ENCODE peak calls at places on chromosomes 12 and 14, in nine cellular contexts. One of them, this sample, is unnamed.
A peak's percentile ranks its signal among the peaks of the same experiment; 100 is the strongest.

GRCh38 chr12:5796171-5797091 is 148.6 kb downstream of the ANO2 start:
- DNase-seq in pancreas: peak; percentile 59
- DNase-seq in CD8-positive, alpha-beta T cell: no peak
- DNase-seq in body of pancreas: peak; percentile 73
- DNase-seq in tibial artery: no peak
- DNase-seq in adrenal gland: no peak
- DNase-seq in CD8-positive, alpha-beta memory T cell: no peak
- DNase-seq in transverse colon: peak; percentile 53
- DNase-seq in aorta: peak; percentile 80
- DNase-seq in this sample: no peak

GRCh38 chr12:70367268-70368141 is 1.4 kb downstream of the KCNMB4 start:
- DNase-seq in pancreas: no peak
- DNase-seq in CD8-positive, alpha-beta T cell: no peak
- DNase-seq in body of pancreas: no peak
- DNase-seq in tibial artery: no peak
- DNase-seq in adrenal gland: no peak
- DNase-seq in CD8-positive, alpha-beta memory T cell: no peak
- DNase-seq in transverse colon: no peak
- DNase-seq in aorta: no peak
- DNase-seq in this sample: no peak

GRCh38 chr14:77885363-77885762 is 85.5 kb downstream of the ADCK1 start:
- DNase-seq in pancreas: no peak
- DNase-seq in CD8-positive, alpha-beta T cell: no peak
- DNase-seq in body of pancreas: no peak
- DNase-seq in tibial artery: no peak
- DNase-seq in adrenal gland: no peak
- DNase-seq in CD8-positive, alpha-beta memory T cell: no peak
- DNase-seq in transverse colon: no peak
- DNase-seq in aorta: no peak
- DNase-seq in this sample: peak; percentile 13

GRCh38 chr12:131913666-131914065 is 15.4 kb upstream of the PUS1 start:
- DNase-seq in pancreas: no peak
- DNase-seq in CD8-positive, alpha-beta T cell: no peak
- DNase-seq in body of pancreas: no peak
- DNase-seq in tibial artery: no peak
- DNase-seq in adrenal gland: no peak
- DNase-seq in CD8-positive, alpha-beta memory T cell: no peak
- DNase-seq in transverse colon: no peak
- DNase-seq in aorta: no peak
- DNase-seq in this sample: no peak

GRCh38 chr12:23197266-23197665 is 572.3 kb downstream of the ETNK1 start:
- DNase-seq in pancreas: no peak
- DNase-seq in CD8-positive, alpha-beta T cell: no peak
- DNase-seq in body of pancreas: no peak
- DNase-seq in tibial artery: no peak
- DNase-seq in adrenal gland: no peak
- DNase-seq in CD8-positive, alpha-beta memory T cell: no peak
- DNase-seq in transverse colon: no peak
- DNase-seq in aorta: no peak
- DNase-seq in this sample: no peak

GRCh38 chr14:72675126-72675525 is 218.8 kb downstream of the DPF3 start:
- DNase-seq in pancreas: no peak
- DNase-seq in CD8-positive, alpha-beta T cell: no peak
- DNase-seq in body of pancreas: no peak
- DNase-seq in tibial artery: no peak
- DNase-seq in adrenal gland: no peak
- DNase-seq in CD8-positive, alpha-beta memory T cell: no peak
- DNase-seq in transverse colon: no peak
- DNase-seq in aorta: no peak
- DNase-seq in this sample: no peak

GRCh38 chr12:32039341-32039740 is 67.3 kb upstream of the BICD1 start:
- DNase-seq in pancreas: no peak
- DNase-seq in CD8-positive, alpha-beta T cell: no peak
- DNase-seq in body of pancreas: no peak
- DNase-seq in tibial artery: no peak
- DNase-seq in adrenal gland: no peak
- DNase-seq in CD8-positive, alpha-beta memory T cell: no peak
- DNase-seq in transverse colon: no peak
- DNase-seq in aorta: no peak
- DNase-seq in this sample: no peak

GRCh38 chr14:44168566-44168965 is 338.5 kb downstream of the FSCB start:
- DNase-seq in pancreas: no peak
- DNase-seq in CD8-positive, alpha-beta T cell: no peak
- DNase-seq in body of pancreas: no peak
- DNase-seq in tibial artery: no peak
- DNase-seq in adrenal gland: no peak
- DNase-seq in CD8-positive, alpha-beta memory T cell: no peak
- DNase-seq in transverse colon: no peak
- DNase-seq in aorta: no peak
- DNase-seq in this sample: no peak

GRCh38 chr14:60222820-60223219 is 26.2 kb upstream of the PPM1A start:
- DNase-seq in pancreas: peak; percentile 72
- DNase-seq in CD8-positive, alpha-beta T cell: no peak
- DNase-seq in body of pancreas: peak; percentile 86
- DNase-seq in tibial artery: no peak
- DNase-seq in adrenal gland: no peak
- DNase-seq in CD8-positive, alpha-beta memory T cell: no peak
- DNase-seq in transverse colon: no peak
- DNase-seq in aorta: no peak
- DNase-seq in this sample: peak; percentile 78

GRCh38 chr12:25434493-25434892 is 118.6 kb downstream of the LMNTD1 start:
- DNase-seq in pancreas: no peak
- DNase-seq in CD8-positive, alpha-beta T cell: no peak
- DNase-seq in body of pancreas: no peak
- DNase-seq in tibial artery: no peak
- DNase-seq in adrenal gland: no peak
- DNase-seq in CD8-positive, alpha-beta memory T cell: no peak
- DNase-seq in transverse colon: no peak
- DNase-seq in aorta: no peak
- DNase-seq in this sample: no peak

GRCh38 chr14:80211143-80212024 is at the start of gene DIO2:
- DNase-seq in pancreas: peak; percentile 31
- DNase-seq in CD8-positive, alpha-beta T cell: no peak
- DNase-seq in body of pancreas: peak; percentile 60
- DNase-seq in tibial artery: peak; percentile 81
- DNase-seq in adrenal gland: peak; percentile 18
- DNase-seq in CD8-positive, alpha-beta memory T cell: no peak
- DNase-seq in transverse colon: no peak
- DNase-seq in aorta: no peak
- DNase-seq in this sample: peak; percentile 60

GRCh38 chr12:91355150-91356006 is 172.8 kb upstream of the DCN start:
- DNase-seq in pancreas: peak; percentile 72
- DNase-seq in CD8-positive, alpha-beta T cell: peak; percentile 4
- DNase-seq in body of pancreas: peak; percentile 76
- DNase-seq in tibial artery: peak; percentile 73
- DNase-seq in adrenal gland: peak; percentile 65
- DNase-seq in CD8-positive, alpha-beta memory T cell: peak; percentile 23
- DNase-seq in transverse colon: peak; percentile 73
- DNase-seq in aorta: peak; percentile 79
- DNase-seq in this sample: peak; percentile 57

GRCh38 chr12:105461276-105461975 is 130.9 kb downstream of the C12orf75 start:
- DNase-seq in pancreas: no peak
- DNase-seq in CD8-positive, alpha-beta T cell: no peak
- DNase-seq in body of pancreas: no peak
- DNase-seq in tibial artery: no peak
- DNase-seq in adrenal gland: no peak
- DNase-seq in CD8-positive, alpha-beta memory T cell: no peak
- DNase-seq in transverse colon: no peak
- DNase-seq in aorta: no peak
- DNase-seq in this sample: no peak

GRCh38 chr12:8692573-8692972 is 5.2 kb upstream of the RIMKLB start:
- DNase-seq in pancreas: no peak
- DNase-seq in CD8-positive, alpha-beta T cell: no peak
- DNase-seq in body of pancreas: peak; percentile 35
- DNase-seq in tibial artery: peak; percentile 84
- DNase-seq in adrenal gland: no peak
- DNase-seq in CD8-positive, alpha-beta memory T cell: no peak
- DNase-seq in transverse colon: peak; percentile 45
- DNase-seq in aorta: no peak
- DNase-seq in this sample: no peak

GRCh38 chr14:53741379-53742225 is 215.0 kb downstream of the BMP4 start:
- DNase-seq in pancreas: no peak
- DNase-seq in CD8-positive, alpha-beta T cell: no peak
- DNase-seq in body of pancreas: no peak
- DNase-seq in tibial artery: no peak
- DNase-seq in adrenal gland: no peak
- DNase-seq in CD8-positive, alpha-beta memory T cell: no peak
- DNase-seq in transverse colon: no peak
- DNase-seq in aorta: no peak
- DNase-seq in this sample: no peak

GRCh38 chr12:3135522-3136461 is 58.6 kb downstream of the TSPAN9 start:
- DNase-seq in pancreas: peak; percentile 54
- DNase-seq in CD8-positive, alpha-beta T cell: peak; percentile 3
- DNase-seq in body of pancreas: peak; percentile 50
- DNase-seq in tibial artery: no peak
- DNase-seq in adrenal gland: peak; percentile 39
- DNase-seq in CD8-positive, alpha-beta memory T cell: peak; percentile 43
- DNase-seq in transverse colon: peak; percentile 23
- DNase-seq in aorta: peak; percentile 43
- DNase-seq in this sample: no peak
- H3K4me1 ChIP-seq in pancreas: no peaks in the 10 kb centered on the region
- H3K4me1 ChIP-seq in CD8-positive, alpha-beta T cell: no peaks in the 10 kb centered on the region
- H3K4me1 ChIP-seq in body of pancreas: no peaks in the 10 kb centered on the region
- H3K4me1 ChIP-seq in tibial artery: peaks cover 17% of the 10 kb centered on the region
- H3K4me1 ChIP-seq in adrenal gland: no peaks in the 10 kb centered on the region
- H3K4me1 ChIP-seq in CD8-positive, alpha-beta memory T cell: no peaks in the 10 kb centered on the region
- H3K4me1 ChIP-seq in transverse colon: peaks cover 17% of the 10 kb centered on the region
- H3K4me1 ChIP-seq in aorta: no peaks in the 10 kb centered on the region
- H3K4me1 ChIP-seq in this sample: peaks cover 20% of the 10 kb centered on the region

GRCh38 chr14:34018125-34018524 is 67.3 kb upstream of the EGLN3 start:
- DNase-seq in pancreas: no peak
- DNase-seq in CD8-positive, alpha-beta T cell: no peak
- DNase-seq in body of pancreas: no peak
- DNase-seq in tibial artery: no peak
- DNase-seq in adrenal gland: no peak
- DNase-seq in CD8-positive, alpha-beta memory T cell: peak; percentile 4
- DNase-seq in transverse colon: no peak
- DNase-seq in aorta: no peak
- DNase-seq in this sample: no peak

GRCh38 chr14:34014936-34015335 is 64.1 kb upstream of the EGLN3 start:
- DNase-seq in pancreas: no peak
- DNase-seq in CD8-positive, alpha-beta T cell: no peak
- DNase-seq in body of pancreas: no peak
- DNase-seq in tibial artery: no peak
- DNase-seq in adrenal gland: no peak
- DNase-seq in CD8-positive, alpha-beta memory T cell: no peak
- DNase-seq in transverse colon: no peak
- DNase-seq in aorta: no peak
- DNase-seq in this sample: no peak

GRCh38 chr14:34020014-34020413 is 69.1 kb upstream of the EGLN3 start:
- DNase-seq in pancreas: no peak
- DNase-seq in CD8-positive, alpha-beta T cell: no peak
- DNase-seq in body of pancreas: no peak
- DNase-seq in tibial artery: no peak
- DNase-seq in adrenal gland: no peak
- DNase-seq in CD8-positive, alpha-beta memory T cell: no peak
- DNase-seq in transverse colon: no peak
- DNase-seq in aorta: no peak
- DNase-seq in this sample: no peak

GRCh38 chr14:34021096-34021495 is 70.2 kb upstream of the EGLN3 start:
- DNase-seq in pancreas: no peak
- DNase-seq in CD8-positive, alpha-beta T cell: no peak
- DNase-seq in body of pancreas: peak; percentile 10
- DNase-seq in tibial artery: no peak
- DNase-seq in adrenal gland: no peak
- DNase-seq in CD8-positive, alpha-beta memory T cell: no peak
- DNase-seq in transverse colon: no peak
- DNase-seq in aorta: no peak
- DNase-seq in this sample: no peak

DNA sequence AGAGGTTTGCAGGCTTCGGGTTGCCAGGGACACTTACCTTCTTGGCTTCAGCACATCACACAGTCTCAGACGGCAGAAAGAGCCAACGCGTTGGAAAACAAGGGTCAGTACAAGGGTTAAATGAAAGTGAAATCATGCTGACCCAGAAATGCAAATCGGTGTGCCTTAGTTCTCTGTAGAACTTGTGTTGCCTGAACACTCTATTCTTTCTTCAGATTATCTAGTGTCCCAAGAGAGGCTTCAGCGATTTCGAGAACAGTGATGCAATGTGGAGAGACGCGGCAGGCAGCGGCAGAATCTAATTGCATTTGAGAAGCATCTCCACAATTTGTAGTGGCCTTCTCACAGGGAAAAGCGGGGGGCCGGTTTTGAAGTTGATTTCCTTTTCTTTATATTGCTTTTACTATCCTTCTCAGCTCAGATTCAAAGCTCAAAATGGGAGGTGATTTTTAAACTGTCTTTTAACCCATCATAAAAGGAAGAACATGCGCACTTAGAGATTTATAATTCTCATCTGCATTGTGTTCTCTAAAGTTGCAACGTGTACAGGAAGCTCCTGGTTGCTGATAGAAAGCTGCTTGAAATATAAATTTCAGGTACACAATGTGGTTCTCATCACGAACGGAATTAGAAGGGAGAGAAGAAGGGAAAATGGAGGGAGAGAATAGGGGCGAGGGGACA is 67.8 kb upstream of the EGLN3 start:
- DNase-seq in pancreas: no peak
- DNase-seq in CD8-positive, alpha-beta T cell: no peak
- DNase-seq in body of pancreas: no peak
- DNase-seq in tibial artery: no peak
- DNase-seq in adrenal gland: no peak
- DNase-seq in CD8-positive, alpha-beta memory T cell: peak; percentile 32
- DNase-seq in transverse colon: no peak
- DNase-seq in aorta: no peak
- DNase-seq in this sample: peak; percentile 71
- H3K4me1 ChIP-seq in pancreas: no peaks in the 10 kb centered on the region
- H3K4me1 ChIP-seq in CD8-positive, alpha-beta T cell: no peaks in the 10 kb centered on the region
- H3K4me1 ChIP-seq in body of pancreas: no peaks in the 10 kb centered on the region
- H3K4me1 ChIP-seq in tibial artery: no peaks in the 10 kb centered on the region
- H3K4me1 ChIP-seq in adrenal gland: no peaks in the 10 kb centered on the region
- H3K4me1 ChIP-seq in CD8-positive, alpha-beta memory T cell: no peaks in the 10 kb centered on the region
- H3K4me1 ChIP-seq in transverse colon: peaks cover 19% of the 10 kb centered on the region
- H3K4me1 ChIP-seq in aorta: no peaks in the 10 kb centered on the region
- H3K4me1 ChIP-seq in this sample: peaks cover 16% of the 10 kb centered on the region

DNA sequence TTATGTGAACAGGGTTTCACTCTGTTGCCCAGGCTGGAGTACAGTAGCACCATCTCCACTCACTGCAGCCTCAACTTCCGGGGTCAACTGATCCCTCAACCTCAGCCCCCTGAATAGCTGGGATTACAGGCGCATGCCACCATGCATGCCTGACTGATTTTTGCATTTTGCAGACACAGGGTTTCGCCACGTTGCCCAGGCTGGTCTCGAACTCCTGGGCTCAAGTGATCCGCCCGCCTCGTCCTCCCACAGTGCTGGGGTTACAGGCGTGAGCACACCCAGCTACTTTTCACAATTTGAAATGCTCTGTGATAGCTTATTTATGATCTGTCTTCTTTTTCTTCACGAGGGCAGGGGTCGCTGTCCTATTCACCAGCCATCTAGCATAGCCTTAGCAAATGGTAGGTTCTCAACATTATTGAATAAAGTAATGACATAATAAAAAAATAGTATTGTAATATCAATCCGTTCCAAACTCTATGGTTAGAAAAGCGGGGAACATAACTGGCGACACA is 484 bp upstream of the DDX47 start:
- DNase-seq in pancreas: no peak
- DNase-seq in CD8-positive, alpha-beta T cell: no peak
- DNase-seq in body of pancreas: no peak
- DNase-seq in tibial artery: no peak
- DNase-seq in adrenal gland: no peak
- DNase-seq in CD8-positive, alpha-beta memory T cell: no peak
- DNase-seq in transverse colon: no peak
- DNase-seq in aorta: no peak
- DNase-seq in this sample: no peak
- H3K4me1 ChIP-seq in pancreas: peaks cover 24% of the 10 kb centered on the region
- H3K4me1 ChIP-seq in CD8-positive, alpha-beta T cell: peaks cover 39% of the 10 kb centered on the region
- H3K4me1 ChIP-seq in body of pancreas: peaks cover 31% of the 10 kb centered on the region
- H3K4me1 ChIP-seq in tibial artery: peaks cover 22% of the 10 kb centered on the region
- H3K4me1 ChIP-seq in adrenal gland: peaks cover 7% of the 10 kb centered on the region
- H3K4me1 ChIP-seq in CD8-positive, alpha-beta memory T cell: peaks cover 56% of the 10 kb centered on the region
- H3K4me1 ChIP-seq in transverse colon: peaks cover 44% of the 10 kb centered on the region
- H3K4me1 ChIP-seq in aorta: peaks cover 10% of the 10 kb centered on the region
- H3K4me1 ChIP-seq in this sample: peaks cover 32% of the 10 kb centered on the region

GRCh38 chr12:110741371-110741770 is 1.3 kb downstream of the PPP1CC start:
- DNase-seq in pancreas: no peak
- DNase-seq in CD8-positive, alpha-beta T cell: no peak
- DNase-seq in body of pancreas: no peak
- DNase-seq in tibial artery: no peak
- DNase-seq in adrenal gland: no peak
- DNase-seq in CD8-positive, alpha-beta memory T cell: peak; percentile 33
- DNase-seq in transverse colon: no peak
- DNase-seq in aorta: no peak
- DNase-seq in this sample: no peak
- H3K4me1 ChIP-seq in pancreas: peaks cover 29% of the 10 kb centered on the region
- H3K4me1 ChIP-seq in CD8-positive, alpha-beta T cell: peaks cover 44% of the 10 kb centered on the region
- H3K4me1 ChIP-seq in body of pancreas: peaks cover 41% of the 10 kb centered on the region
- H3K4me1 ChIP-seq in tibial artery: peaks cover 22% of the 10 kb centered on the region
- H3K4me1 ChIP-seq in adrenal gland: peaks cover 37% of the 10 kb centered on the region
- H3K4me1 ChIP-seq in CD8-positive, alpha-beta memory T cell: peaks cover 44% of the 10 kb centered on the region
- H3K4me1 ChIP-seq in transverse colon: peaks cover 75% of the 10 kb centered on the region
- H3K4me1 ChIP-seq in aorta: no peaks in the 10 kb centered on the region
- H3K4me1 ChIP-seq in this sample: peaks cover 62% of the 10 kb centered on the region

This sample was measured in psoas muscle.